ENCODE peak calls at places on chromosomes 3 and 15, in ten cellular contexts. One of them, this sample, is unnamed.

GRCh38 chr3:115708540-115708939 is 85.2 kb downstream of the GAP43 start:
- DNase-seq in cardiac septum: no peak
- DNase-seq in activated naive CD8-positive, alpha-beta T cell treated with anti-CD3 and anti-CD28 coated beads, Interleukin-2, amount 50 U/mL, for 24 hours: no peak
- DNase-seq in stimulated activated CD4-positive, alpha-beta T cell treated with anti-CD3 and anti-CD28 coated beads, Interleukin-15, amount 100 ng/mL, for 1 hour: no peak
- DNase-seq in retina: no peak
- DNase-seq in ACHN: no peak
- DNase-seq in stimulated activated CD8-positive, alpha-beta memory T cell treated with anti-CD3 and anti-CD28 coated beads, Interleukin-15, amount 100 ng/mL, for 24 hours: no peak
- DNase-seq in T-helper 2 cell: no peak
- DNase-seq in A172: no peak
- DNase-seq in AG04449: no peak
- DNase-seq in this sample: no peak

GRCh38 chr3:151919446-151919845 is 46.0 kb downstream of the SUCNR1 start:
- DNase-seq in cardiac septum: no peak
- DNase-seq in activated naive CD8-positive, alpha-beta T cell treated with anti-CD3 and anti-CD28 coated beads, Interleukin-2, amount 50 U/mL, for 24 hours: no peak
- DNase-seq in stimulated activated CD4-positive, alpha-beta T cell treated with anti-CD3 and anti-CD28 coated beads, Interleukin-15, amount 100 ng/mL, for 1 hour: no peak
- DNase-seq in retina: no peak
- DNase-seq in ACHN: no peak
- DNase-seq in stimulated activated CD8-positive, alpha-beta memory T cell treated with anti-CD3 and anti-CD28 coated beads, Interleukin-15, amount 100 ng/mL, for 24 hours: no peak
- DNase-seq in T-helper 2 cell: no peak
- DNase-seq in A172: no peak
- DNase-seq in AG04449: no peak
- DNase-seq in this sample: no peak

GRCh38 chr3:43289401-43289800 is 3.1 kb downstream of the SNRK start:
- DNase-seq in cardiac septum: no peak
- DNase-seq in activated naive CD8-positive, alpha-beta T cell treated with anti-CD3 and anti-CD28 coated beads, Interleukin-2, amount 50 U/mL, for 24 hours: no peak
- DNase-seq in stimulated activated CD4-positive, alpha-beta T cell treated with anti-CD3 and anti-CD28 coated beads, Interleukin-15, amount 100 ng/mL, for 1 hour: no peak
- DNase-seq in retina: no peak
- DNase-seq in ACHN: no peak
- DNase-seq in stimulated activated CD8-positive, alpha-beta memory T cell treated with anti-CD3 and anti-CD28 coated beads, Interleukin-15, amount 100 ng/mL, for 24 hours: no peak
- DNase-seq in T-helper 2 cell: no peak
- DNase-seq in A172: no peak
- DNase-seq in AG04449: no peak
- DNase-seq in this sample: no peak

GRCh38 chr3:123365450-123366143 is 83.3 kb downstream of the ADCY5 start:
- DNase-seq in cardiac septum: peak
- DNase-seq in activated naive CD8-positive, alpha-beta T cell treated with anti-CD3 and anti-CD28 coated beads, Interleukin-2, amount 50 U/mL, for 24 hours: no peak
- DNase-seq in stimulated activated CD4-positive, alpha-beta T cell treated with anti-CD3 and anti-CD28 coated beads, Interleukin-15, amount 100 ng/mL, for 1 hour: no peak
- DNase-seq in retina: no peak
- DNase-seq in ACHN: peak
- DNase-seq in stimulated activated CD8-positive, alpha-beta memory T cell treated with anti-CD3 and anti-CD28 coated beads, Interleukin-15, amount 100 ng/mL, for 24 hours: no peak
- DNase-seq in T-helper 2 cell: no peak
- DNase-seq in A172: peak
- DNase-seq in AG04449: no peak
- DNase-seq in this sample: no peak

GRCh38 chr3:79521221-79521848 is 246.5 kb downstream of the ROBO1 start:
- DNase-seq in cardiac septum: no peak
- DNase-seq in activated naive CD8-positive, alpha-beta T cell treated with anti-CD3 and anti-CD28 coated beads, Interleukin-2, amount 50 U/mL, for 24 hours: peak
- DNase-seq in stimulated activated CD4-positive, alpha-beta T cell treated with anti-CD3 and anti-CD28 coated beads, Interleukin-15, amount 100 ng/mL, for 1 hour: no peak
- DNase-seq in retina: peak
- DNase-seq in ACHN: peak
- DNase-seq in stimulated activated CD8-positive, alpha-beta memory T cell treated with anti-CD3 and anti-CD28 coated beads, Interleukin-15, amount 100 ng/mL, for 24 hours: no peak
- DNase-seq in T-helper 2 cell: no peak
- DNase-seq in A172: peak
- DNase-seq in AG04449: no peak
- DNase-seq in this sample: peak

GRCh38 chr3:46921871-46922271 is 44.4 kb downstream of the PTH1R start:
- DNase-seq in cardiac septum: peak
- DNase-seq in activated naive CD8-positive, alpha-beta T cell treated with anti-CD3 and anti-CD28 coated beads, Interleukin-2, amount 50 U/mL, for 24 hours: no peak
- DNase-seq in stimulated activated CD4-positive, alpha-beta T cell treated with anti-CD3 and anti-CD28 coated beads, Interleukin-15, amount 100 ng/mL, for 1 hour: no peak
- DNase-seq in retina: no peak
- DNase-seq in ACHN: no peak
- DNase-seq in stimulated activated CD8-positive, alpha-beta memory T cell treated with anti-CD3 and anti-CD28 coated beads, Interleukin-15, amount 100 ng/mL, for 24 hours: no peak
- DNase-seq in T-helper 2 cell: no peak
- DNase-seq in A172: no peak
- DNase-seq in AG04449: no peak
- DNase-seq in this sample: no peak

GRCh38 chr15:73948982-73949381 is 22.7 kb downstream of the LOXL1 start:
- DNase-seq in cardiac septum: no peak
- DNase-seq in activated naive CD8-positive, alpha-beta T cell treated with anti-CD3 and anti-CD28 coated beads, Interleukin-2, amount 50 U/mL, for 24 hours: no peak
- DNase-seq in stimulated activated CD4-positive, alpha-beta T cell treated with anti-CD3 and anti-CD28 coated beads, Interleukin-15, amount 100 ng/mL, for 1 hour: no peak
- DNase-seq in retina: no peak
- DNase-seq in ACHN: no peak
- DNase-seq in stimulated activated CD8-positive, alpha-beta memory T cell treated with anti-CD3 and anti-CD28 coated beads, Interleukin-15, amount 100 ng/mL, for 24 hours: no peak
- DNase-seq in T-helper 2 cell: no peak
- DNase-seq in A172: no peak
- DNase-seq in AG04449: no peak
- DNase-seq in this sample: no peak

GRCh38 chr15:60589728-60590127 is 110.8 kb upstream of the ICE2 start:
- DNase-seq in cardiac septum: no peak
- DNase-seq in activated naive CD8-positive, alpha-beta T cell treated with anti-CD3 and anti-CD28 coated beads, Interleukin-2, amount 50 U/mL, for 24 hours: no peak
- DNase-seq in stimulated activated CD4-positive, alpha-beta T cell treated with anti-CD3 and anti-CD28 coated beads, Interleukin-15, amount 100 ng/mL, for 1 hour: no peak
- DNase-seq in retina: no peak
- DNase-seq in ACHN: no peak
- DNase-seq in stimulated activated CD8-positive, alpha-beta memory T cell treated with anti-CD3 and anti-CD28 coated beads, Interleukin-15, amount 100 ng/mL, for 24 hours: no peak
- DNase-seq in T-helper 2 cell: no peak
- DNase-seq in A172: no peak
- DNase-seq in AG04449: no peak
- DNase-seq in this sample: no peak

GRCh38 chr3:125062904-125063618 is 7.3 kb upstream of the HEG1 start:
- DNase-seq in cardiac septum: no peak
- DNase-seq in activated naive CD8-positive, alpha-beta T cell treated with anti-CD3 and anti-CD28 coated beads, Interleukin-2, amount 50 U/mL, for 24 hours: no peak
- DNase-seq in stimulated activated CD4-positive, alpha-beta T cell treated with anti-CD3 and anti-CD28 coated beads, Interleukin-15, amount 100 ng/mL, for 1 hour: no peak
- DNase-seq in retina: no peak
- DNase-seq in ACHN: peak
- DNase-seq in stimulated activated CD8-positive, alpha-beta memory T cell treated with anti-CD3 and anti-CD28 coated beads, Interleukin-15, amount 100 ng/mL, for 24 hours: no peak
- DNase-seq in T-helper 2 cell: no peak
- DNase-seq in A172: peak
- DNase-seq in AG04449: peak
- DNase-seq in this sample: peak

GRCh38 chr3:134326126-134326525 is 48.1 kb downstream of the AMOTL2 start:
- DNase-seq in cardiac septum: no peak
- DNase-seq in activated naive CD8-positive, alpha-beta T cell treated with anti-CD3 and anti-CD28 coated beads, Interleukin-2, amount 50 U/mL, for 24 hours: no peak
- DNase-seq in stimulated activated CD4-positive, alpha-beta T cell treated with anti-CD3 and anti-CD28 coated beads, Interleukin-15, amount 100 ng/mL, for 1 hour: no peak
- DNase-seq in retina: no peak
- DNase-seq in ACHN: peak
- DNase-seq in stimulated activated CD8-positive, alpha-beta memory T cell treated with anti-CD3 and anti-CD28 coated beads, Interleukin-15, amount 100 ng/mL, for 24 hours: no peak
- DNase-seq in T-helper 2 cell: no peak
- DNase-seq in A172: peak
- DNase-seq in AG04449: no peak
- DNase-seq in this sample: no peak

GRCh38 chr15:98164573-98164972 is 204.1 kb downstream of the ARRDC4 start:
- DNase-seq in cardiac septum: no peak
- DNase-seq in activated naive CD8-positive, alpha-beta T cell treated with anti-CD3 and anti-CD28 coated beads, Interleukin-2, amount 50 U/mL, for 24 hours: no peak
- DNase-seq in stimulated activated CD4-positive, alpha-beta T cell treated with anti-CD3 and anti-CD28 coated beads, Interleukin-15, amount 100 ng/mL, for 1 hour: no peak
- DNase-seq in retina: no peak
- DNase-seq in ACHN: no peak
- DNase-seq in stimulated activated CD8-positive, alpha-beta memory T cell treated with anti-CD3 and anti-CD28 coated beads, Interleukin-15, amount 100 ng/mL, for 24 hours: no peak
- DNase-seq in T-helper 2 cell: no peak
- DNase-seq in A172: no peak
- DNase-seq in AG04449: no peak
- DNase-seq in this sample: no peak

GRCh38 chr3:72889310-72890165 is 1.7 kb downstream of the GXYLT2 start:
- DNase-seq in cardiac septum: no peak
- DNase-seq in activated naive CD8-positive, alpha-beta T cell treated with anti-CD3 and anti-CD28 coated beads, Interleukin-2, amount 50 U/mL, for 24 hours: no peak
- DNase-seq in stimulated activated CD4-positive, alpha-beta T cell treated with anti-CD3 and anti-CD28 coated beads, Interleukin-15, amount 100 ng/mL, for 1 hour: no peak
- DNase-seq in retina: no peak
- DNase-seq in ACHN: no peak
- DNase-seq in stimulated activated CD8-positive, alpha-beta memory T cell treated with anti-CD3 and anti-CD28 coated beads, Interleukin-15, amount 100 ng/mL, for 24 hours: no peak
- DNase-seq in T-helper 2 cell: no peak
- DNase-seq in A172: no peak
- DNase-seq in AG04449: no peak
- DNase-seq in this sample: no peak

GRCh38 chr3:134145183-134145582 is 105.5 kb downstream of the RYK start:
- DNase-seq in cardiac septum: no peak
- DNase-seq in activated naive CD8-positive, alpha-beta T cell treated with anti-CD3 and anti-CD28 coated beads, Interleukin-2, amount 50 U/mL, for 24 hours: no peak
- DNase-seq in stimulated activated CD4-positive, alpha-beta T cell treated with anti-CD3 and anti-CD28 coated beads, Interleukin-15, amount 100 ng/mL, for 1 hour: no peak
- DNase-seq in retina: no peak
- DNase-seq in ACHN: no peak
- DNase-seq in stimulated activated CD8-positive, alpha-beta memory T cell treated with anti-CD3 and anti-CD28 coated beads, Interleukin-15, amount 100 ng/mL, for 24 hours: no peak
- DNase-seq in T-helper 2 cell: no peak
- DNase-seq in A172: no peak
- DNase-seq in AG04449: no peak
- DNase-seq in this sample: no peak

GRCh38 chr15:59401810-59402569 is 29.3 kb upstream of the MYO1E start:
- DNase-seq in cardiac septum: no peak
- DNase-seq in activated naive CD8-positive, alpha-beta T cell treated with anti-CD3 and anti-CD28 coated beads, Interleukin-2, amount 50 U/mL, for 24 hours: no peak
- DNase-seq in stimulated activated CD4-positive, alpha-beta T cell treated with anti-CD3 and anti-CD28 coated beads, Interleukin-15, amount 100 ng/mL, for 1 hour: no peak
- DNase-seq in retina: no peak
- DNase-seq in ACHN: no peak
- DNase-seq in stimulated activated CD8-positive, alpha-beta memory T cell treated with anti-CD3 and anti-CD28 coated beads, Interleukin-15, amount 100 ng/mL, for 24 hours: no peak
- DNase-seq in T-helper 2 cell: no peak
- DNase-seq in A172: no peak
- DNase-seq in AG04449: no peak
- DNase-seq in this sample: no peak

GRCh38 chr3:150434263-150434662 is 26.2 kb downstream of the TSC22D2 start:
- DNase-seq in cardiac septum: no peak
- DNase-seq in activated naive CD8-positive, alpha-beta T cell treated with anti-CD3 and anti-CD28 coated beads, Interleukin-2, amount 50 U/mL, for 24 hours: no peak
- DNase-seq in stimulated activated CD4-positive, alpha-beta T cell treated with anti-CD3 and anti-CD28 coated beads, Interleukin-15, amount 100 ng/mL, for 1 hour: no peak
- DNase-seq in retina: no peak
- DNase-seq in ACHN: no peak
- DNase-seq in stimulated activated CD8-positive, alpha-beta memory T cell treated with anti-CD3 and anti-CD28 coated beads, Interleukin-15, amount 100 ng/mL, for 24 hours: no peak
- DNase-seq in T-helper 2 cell: no peak
- DNase-seq in A172: no peak
- DNase-seq in AG04449: no peak
- DNase-seq in this sample: no peak

GRCh38 chr3:194491996-194492395 is 5.2 kb upstream of the ATP13A3 start:
- DNase-seq in cardiac septum: no peak
- DNase-seq in activated naive CD8-positive, alpha-beta T cell treated with anti-CD3 and anti-CD28 coated beads, Interleukin-2, amount 50 U/mL, for 24 hours: no peak
- DNase-seq in stimulated activated CD4-positive, alpha-beta T cell treated with anti-CD3 and anti-CD28 coated beads, Interleukin-15, amount 100 ng/mL, for 1 hour: no peak
- DNase-seq in retina: no peak
- DNase-seq in ACHN: no peak
- DNase-seq in stimulated activated CD8-positive, alpha-beta memory T cell treated with anti-CD3 and anti-CD28 coated beads, Interleukin-15, amount 100 ng/mL, for 24 hours: no peak
- DNase-seq in T-helper 2 cell: no peak
- DNase-seq in A172: no peak
- DNase-seq in AG04449: no peak
- DNase-seq in this sample: no peak

GRCh38 chr3:23017800-23018199 is 185.3 kb upstream of the UBE2E2 start:
- DNase-seq in cardiac septum: no peak
- DNase-seq in activated naive CD8-positive, alpha-beta T cell treated with anti-CD3 and anti-CD28 coated beads, Interleukin-2, amount 50 U/mL, for 24 hours: no peak
- DNase-seq in stimulated activated CD4-positive, alpha-beta T cell treated with anti-CD3 and anti-CD28 coated beads, Interleukin-15, amount 100 ng/mL, for 1 hour: no peak
- DNase-seq in retina: no peak
- DNase-seq in ACHN: peak
- DNase-seq in stimulated activated CD8-positive, alpha-beta memory T cell treated with anti-CD3 and anti-CD28 coated beads, Interleukin-15, amount 100 ng/mL, for 24 hours: no peak
- DNase-seq in T-helper 2 cell: no peak
- DNase-seq in A172: no peak
- DNase-seq in AG04449: no peak
- DNase-seq in this sample: no peak

GRCh38 chr3:197730200-197730599 is 6.5 kb downstream of the RUBCN start:
- DNase-seq in cardiac septum: no peak
- DNase-seq in activated naive CD8-positive, alpha-beta T cell treated with anti-CD3 and anti-CD28 coated beads, Interleukin-2, amount 50 U/mL, for 24 hours: no peak
- DNase-seq in stimulated activated CD4-positive, alpha-beta T cell treated with anti-CD3 and anti-CD28 coated beads, Interleukin-15, amount 100 ng/mL, for 1 hour: no peak
- DNase-seq in retina: no peak
- DNase-seq in ACHN: peak
- DNase-seq in stimulated activated CD8-positive, alpha-beta memory T cell treated with anti-CD3 and anti-CD28 coated beads, Interleukin-15, amount 100 ng/mL, for 24 hours: no peak
- DNase-seq in T-helper 2 cell: no peak
- DNase-seq in A172: peak
- DNase-seq in AG04449: no peak
- DNase-seq in this sample: peak

GRCh38 chr3:53566450-53567145 is 72.2 kb downstream of the CACNA1D start:
- DNase-seq in cardiac septum: no peak
- DNase-seq in activated naive CD8-positive, alpha-beta T cell treated with anti-CD3 and anti-CD28 coated beads, Interleukin-2, amount 50 U/mL, for 24 hours: no peak
- DNase-seq in stimulated activated CD4-positive, alpha-beta T cell treated with anti-CD3 and anti-CD28 coated beads, Interleukin-15, amount 100 ng/mL, for 1 hour: no peak
- DNase-seq in retina: no peak
- DNase-seq in ACHN: no peak
- DNase-seq in stimulated activated CD8-positive, alpha-beta memory T cell treated with anti-CD3 and anti-CD28 coated beads, Interleukin-15, amount 100 ng/mL, for 24 hours: no peak
- DNase-seq in T-helper 2 cell: no peak
- DNase-seq in A172: no peak
- DNase-seq in AG04449: no peak
- DNase-seq in this sample: no peak

GRCh38 chr3:172771672-172772071 is 21.1 kb downstream of the ECT2 start:
- DNase-seq in cardiac septum: no peak
- DNase-seq in activated naive CD8-positive, alpha-beta T cell treated with anti-CD3 and anti-CD28 coated beads, Interleukin-2, amount 50 U/mL, for 24 hours: no peak
- DNase-seq in stimulated activated CD4-positive, alpha-beta T cell treated with anti-CD3 and anti-CD28 coated beads, Interleukin-15, amount 100 ng/mL, for 1 hour: no peak
- DNase-seq in retina: no peak
- DNase-seq in ACHN: no peak
- DNase-seq in stimulated activated CD8-positive, alpha-beta memory T cell treated with anti-CD3 and anti-CD28 coated beads, Interleukin-15, amount 100 ng/mL, for 24 hours: no peak
- DNase-seq in T-helper 2 cell: no peak
- DNase-seq in A172: no peak
- DNase-seq in AG04449: no peak
- DNase-seq in this sample: no peak

GRCh38 chr15:85964471-85964870 is 115.2 kb upstream of the AGBL1 start:
- DNase-seq in cardiac septum: no peak
- DNase-seq in activated naive CD8-positive, alpha-beta T cell treated with anti-CD3 and anti-CD28 coated beads, Interleukin-2, amount 50 U/mL, for 24 hours: no peak
- DNase-seq in stimulated activated CD4-positive, alpha-beta T cell treated with anti-CD3 and anti-CD28 coated beads, Interleukin-15, amount 100 ng/mL, for 1 hour: no peak
- DNase-seq in retina: no peak
- DNase-seq in ACHN: no peak
- DNase-seq in stimulated activated CD8-positive, alpha-beta memory T cell treated with anti-CD3 and anti-CD28 coated beads, Interleukin-15, amount 100 ng/mL, for 24 hours: no peak
- DNase-seq in T-helper 2 cell: no peak
- DNase-seq in A172: no peak
- DNase-seq in AG04449: no peak
- DNase-seq in this sample: no peak

GRCh38 chr3:113214917-113215595 is 3.7 kb downstream of the BOC start:
- DNase-seq in cardiac septum: no peak
- DNase-seq in activated naive CD8-positive, alpha-beta T cell treated with anti-CD3 and anti-CD28 coated beads, Interleukin-2, amount 50 U/mL, for 24 hours: no peak
- DNase-seq in stimulated activated CD4-positive, alpha-beta T cell treated with anti-CD3 and anti-CD28 coated beads, Interleukin-15, amount 100 ng/mL, for 1 hour: no peak
- DNase-seq in retina: no peak
- DNase-seq in ACHN: no peak
- DNase-seq in stimulated activated CD8-positive, alpha-beta memory T cell treated with anti-CD3 and anti-CD28 coated beads, Interleukin-15, amount 100 ng/mL, for 24 hours: no peak
- DNase-seq in T-helper 2 cell: no peak
- DNase-seq in A172: no peak
- DNase-seq in AG04449: peak
- DNase-seq in this sample: no peak

GRCh38 chr3:78086150-78086549 is 1046.3 kb downstream of the ROBO2 start:
- DNase-seq in cardiac septum: no peak
- DNase-seq in activated naive CD8-positive, alpha-beta T cell treated with anti-CD3 and anti-CD28 coated beads, Interleukin-2, amount 50 U/mL, for 24 hours: no peak
- DNase-seq in stimulated activated CD4-positive, alpha-beta T cell treated with anti-CD3 and anti-CD28 coated beads, Interleukin-15, amount 100 ng/mL, for 1 hour: no peak
- DNase-seq in retina: no peak
- DNase-seq in ACHN: no peak
- DNase-seq in stimulated activated CD8-positive, alpha-beta memory T cell treated with anti-CD3 and anti-CD28 coated beads, Interleukin-15, amount 100 ng/mL, for 24 hours: no peak
- DNase-seq in T-helper 2 cell: no peak
- DNase-seq in A172: peak
- DNase-seq in AG04449: no peak
- DNase-seq in this sample: no peak

This sample was measured in astrocyte of the cerebellum.